ENCODE peak calls at places on chromosomes 4 and X, in seven cellular contexts. One of them, this sample, is unnamed. For H3K27me3 and H3K4me1, the result is how much of the 10 kb centered on the place peaks cover.

GRCh38 chr4:73985528-73985852 is 2.5 kb downstream of the PPBP start:
- DNase-seq in uterus: no peak
- DNase-seq in mammary epithelial cell: no peak
- DNase-seq in IMR-90: no peak
- DNase-seq in testis: no peak
- DNase-seq in DND-41: no peak
- DNase-seq in suprapubic skin: no peak
- DNase-seq in this sample: no peak

GRCh38 chr4:40630335-40631021 is 814 bp upstream of the RBM47 start:
- DNase-seq in IMR-90: no peak
- DNase-seq in DND-41: no peak
- DNase-seq in uterus: peak
- DNase-seq in suprapubic skin: peak
- DNase-seq in testis: peak
- DNase-seq in mammary epithelial cell: no peak
- DNase-seq in this sample: no peak

GRCh38 chr4:89653012-89653411 is 183.9 kb downstream of the SNCA start:
- DNase-seq in DND-41: no peak
- DNase-seq in mammary epithelial cell: no peak
- DNase-seq in IMR-90: no peak
- DNase-seq in suprapubic skin: no peak
- DNase-seq in testis: no peak
- DNase-seq in uterus: no peak
- DNase-seq in this sample: no peak

GRCh38 chr4:85318415-85318814 is 156.5 kb upstream of the ARHGAP24 start:
- DNase-seq in DND-41: no peak
- DNase-seq in suprapubic skin: no peak
- DNase-seq in IMR-90: no peak
- DNase-seq in testis: no peak
- DNase-seq in mammary epithelial cell: peak
- DNase-seq in uterus: no peak
- DNase-seq in this sample: no peak

GRCh38 chr4:15855804-15856475 is 77.8 kb downstream of the CD38 start:
- DNase-seq in DND-41: no peak
- DNase-seq in IMR-90: no peak
- DNase-seq in suprapubic skin: no peak
- DNase-seq in testis: peak
- DNase-seq in mammary epithelial cell: no peak
- DNase-seq in uterus: peak
- DNase-seq in this sample: no peak

GRCh38 chrX:131739823-131740222 is 195.9 kb downstream of the OR13H1 start:
- DNase-seq in mammary epithelial cell: peak
- DNase-seq in suprapubic skin: no peak
- DNase-seq in uterus: no peak
- DNase-seq in DND-41: no peak
- DNase-seq in testis: no peak
- DNase-seq in IMR-90: no peak
- DNase-seq in this sample: no peak

GRCh38 chr4:136471051-136471450 is 1061.2 kb downstream of the PCDH18 start:
- DNase-seq in DND-41: no peak
- DNase-seq in mammary epithelial cell: no peak
- DNase-seq in suprapubic skin: no peak
- DNase-seq in testis: no peak
- DNase-seq in uterus: no peak
- DNase-seq in IMR-90: no peak
- DNase-seq in this sample: no peak

GRCh38 chr4:107824367-107825071 is at the start of gene SGMS2:
- DNase-seq in testis: peak
- DNase-seq in mammary epithelial cell: peak
- DNase-seq in IMR-90: peak
- DNase-seq in suprapubic skin: peak
- DNase-seq in DND-41: no peak
- DNase-seq in uterus: peak
- DNase-seq in this sample: no peak

GRCh38 chr4:113683143-113683542 is 78.4 kb downstream of the CAMK2D start:
- DNase-seq in IMR-90: no peak
- DNase-seq in DND-41: peak
- DNase-seq in testis: no peak
- DNase-seq in mammary epithelial cell: peak
- DNase-seq in uterus: no peak
- DNase-seq in suprapubic skin: no peak
- DNase-seq in this sample: peak

GRCh38 chrX:39808471-39808917 is 289.3 kb downstream of the BCOR start:
- DNase-seq in uterus: no peak
- DNase-seq in mammary epithelial cell: peak
- DNase-seq in IMR-90: peak
- DNase-seq in DND-41: no peak
- DNase-seq in testis: no peak
- DNase-seq in suprapubic skin: no peak
- DNase-seq in this sample: no peak

GRCh38 chr4:3673716-3674478 is 92.3 kb upstream of the ADRA2C start:
- DNase-seq in IMR-90: no peak
- DNase-seq in testis: peak
- DNase-seq in suprapubic skin: peak
- DNase-seq in mammary epithelial cell: no peak
- DNase-seq in DND-41: no peak
- DNase-seq in uterus: peak
- DNase-seq in this sample: no peak

GRCh38 chr4:5722328-5722727 is 11.3 kb downstream of the EVC start:
- DNase-seq in uterus: no peak
- DNase-seq in testis: no peak
- DNase-seq in DND-41: no peak
- DNase-seq in suprapubic skin: no peak
- DNase-seq in mammary epithelial cell: no peak
- DNase-seq in IMR-90: peak
- DNase-seq in this sample: no peak

GRCh38 chrX:40207626-40208025 is 109.9 kb upstream of the BCOR start:
- DNase-seq in suprapubic skin: no peak
- DNase-seq in mammary epithelial cell: peak
- DNase-seq in DND-41: no peak
- DNase-seq in uterus: no peak
- DNase-seq in testis: no peak
- DNase-seq in IMR-90: peak
- DNase-seq in this sample: no peak

GRCh38 chrX:107871136-107871535 is 45.5 kb downstream of the MID2 start:
- DNase-seq in testis: no peak
- DNase-seq in suprapubic skin: no peak
- DNase-seq in mammary epithelial cell: no peak
- DNase-seq in uterus: no peak
- DNase-seq in IMR-90: no peak
- DNase-seq in DND-41: no peak
- DNase-seq in this sample: no peak

GRCh38 chr4:108397850-108398249 is 222.5 kb upstream of the RPL34 start:
- DNase-seq in IMR-90: no peak
- DNase-seq in DND-41: no peak
- DNase-seq in mammary epithelial cell: no peak
- DNase-seq in testis: no peak
- DNase-seq in uterus: no peak
- DNase-seq in suprapubic skin: no peak
- DNase-seq in this sample: no peak

GRCh38 chrX:8755116-8755515 is 23.2 kb upstream of the ANOS1 start:
- DNase-seq in IMR-90: no peak
- DNase-seq in uterus: no peak
- DNase-seq in testis: no peak
- DNase-seq in mammary epithelial cell: no peak
- DNase-seq in suprapubic skin: no peak
- DNase-seq in DND-41: no peak
- DNase-seq in this sample: no peak

GRCh38 chr4:180852743-180853142 is 1390.5 kb upstream of the TENM3 start:
- DNase-seq in uterus: no peak
- DNase-seq in mammary epithelial cell: no peak
- DNase-seq in suprapubic skin: no peak
- DNase-seq in testis: no peak
- DNase-seq in IMR-90: no peak
- DNase-seq in DND-41: no peak
- DNase-seq in this sample: no peak

GRCh38 chr4:48116582-48116981 is 17.5 kb downstream of the TXK start:
- DNase-seq in uterus: no peak
- DNase-seq in mammary epithelial cell: no peak
- DNase-seq in suprapubic skin: no peak
- DNase-seq in DND-41: no peak
- DNase-seq in testis: no peak
- DNase-seq in IMR-90: no peak
- DNase-seq in this sample: no peak

GRCh38 chr4:129377131-129377845 is 281.3 kb downstream of the C4orf33 start:
- DNase-seq in suprapubic skin: no peak
- DNase-seq in uterus: no peak
- DNase-seq in testis: no peak
- DNase-seq in DND-41: no peak
- DNase-seq in IMR-90: no peak
- DNase-seq in mammary epithelial cell: peak
- DNase-seq in this sample: no peak

GRCh38 chr4:125115476-125115875 is 199.3 kb upstream of the FAT4 start:
- DNase-seq in suprapubic skin: no peak
- DNase-seq in uterus: no peak
- DNase-seq in mammary epithelial cell: no peak
- DNase-seq in IMR-90: peak
- DNase-seq in DND-41: no peak
- DNase-seq in testis: no peak
- DNase-seq in this sample: no peak

GRCh38 chr4:4860381-4860802 is 927 bp downstream of the MSX1 start:
- DNase-seq in testis: no peak
- DNase-seq in IMR-90: peak
- DNase-seq in mammary epithelial cell: no peak
- DNase-seq in DND-41: no peak
- DNase-seq in uterus: no peak
- DNase-seq in suprapubic skin: no peak
- DNase-seq in this sample: no peak

GRCh38 chr4:1348014-1348513 is 1.1 kb downstream of the UVSSA start:
- DNase-seq in mammary epithelial cell: no peak
- DNase-seq in testis: no peak
- DNase-seq in suprapubic skin: no peak
- DNase-seq in DND-41: no peak
- DNase-seq in uterus: no peak
- DNase-seq in IMR-90: no peak
- DNase-seq in this sample: no peak

GRCh38 chr4:148215202-148215601 is 227.0 kb downstream of the NR3C2 start:
- DNase-seq in IMR-90: no peak
- DNase-seq in suprapubic skin: no peak
- DNase-seq in DND-41: no peak
- DNase-seq in mammary epithelial cell: no peak
- DNase-seq in uterus: no peak
- DNase-seq in testis: no peak
- DNase-seq in this sample: no peak

GRCh38 chr4:6294705-6295421 is 25.2 kb downstream of the WFS1 start:
- DNase-seq in suprapubic skin: no peak
- DNase-seq in mammary epithelial cell: no peak
- DNase-seq in testis: no peak
- DNase-seq in IMR-90: no peak
- DNase-seq in uterus: no peak
- DNase-seq in DND-41: no peak
- DNase-seq in this sample: no peak

GRCh38 chr4:159516556-159516955 is 413.7 kb downstream of the RAPGEF2 start:
- DNase-seq in testis: no peak
- DNase-seq in IMR-90: peak
- DNase-seq in mammary epithelial cell: peak
- DNase-seq in uterus: no peak
- DNase-seq in suprapubic skin: no peak
- DNase-seq in DND-41: no peak
- DNase-seq in this sample: no peak

GRCh38 chr4:37908488-37909343 is 17.8 kb downstream of the TBC1D1 start:
- DNase-seq in suprapubic skin: no peak
- DNase-seq in uterus: peak
- DNase-seq in mammary epithelial cell: peak
- DNase-seq in IMR-90: peak
- DNase-seq in testis: no peak
- DNase-seq in DND-41: no peak
- DNase-seq in this sample: no peak

GRCh38 chr4:83724488-83725060 is 188.7 kb downstream of the GPAT3 start:
- DNase-seq in suprapubic skin: no peak
- DNase-seq in IMR-90: no peak
- DNase-seq in uterus: no peak
- DNase-seq in DND-41: no peak
- DNase-seq in testis: no peak
- DNase-seq in mammary epithelial cell: no peak
- DNase-seq in this sample: no peak

GRCh38 chr4:83722730-83723269 is 186.9 kb downstream of the GPAT3 start:
- DNase-seq in IMR-90: no peak
- DNase-seq in testis: no peak
- DNase-seq in uterus: no peak
- DNase-seq in DND-41: no peak
- DNase-seq in mammary epithelial cell: no peak
- DNase-seq in suprapubic skin: no peak
- DNase-seq in this sample: no peak

GRCh38 chr4:83725076-83726074 is 189.5 kb downstream of the GPAT3 start:
- DNase-seq in testis: no peak
- DNase-seq in DND-41: no peak
- DNase-seq in uterus: no peak
- DNase-seq in mammary epithelial cell: no peak
- DNase-seq in IMR-90: no peak
- DNase-seq in suprapubic skin: no peak
- DNase-seq in this sample: no peak

GRCh38 chr4:83728191-83728590 is 192.3 kb downstream of the GPAT3 start:
- DNase-seq in uterus: no peak
- DNase-seq in IMR-90: no peak
- DNase-seq in mammary epithelial cell: no peak
- DNase-seq in testis: no peak
- DNase-seq in suprapubic skin: no peak
- DNase-seq in DND-41: no peak
- DNase-seq in this sample: no peak

GRCh38 chr4:83723609-83724008 is 187.7 kb downstream of the GPAT3 start:
- DNase-seq in IMR-90: no peak
- DNase-seq in mammary epithelial cell: no peak
- DNase-seq in suprapubic skin: no peak
- DNase-seq in uterus: no peak
- DNase-seq in DND-41: no peak
- DNase-seq in testis: no peak
- DNase-seq in this sample: no peak
- H3K27me3 ChIP-seq in IMR-90: under half
- H3K27me3 ChIP-seq in mammary epithelial cell: under half
- H3K27me3 ChIP-seq in suprapubic skin: under half
- H3K27me3 ChIP-seq in uterus: under half
- H3K27me3 ChIP-seq in DND-41: under half
- H3K27me3 ChIP-seq in testis: under half
- H3K27me3 ChIP-seq in this sample: under half

GRCh38 chr4:70992354-70992753 is 1.1 kb upstream of the DCK start:
- DNase-seq in DND-41: no peak
- DNase-seq in testis: no peak
- DNase-seq in suprapubic skin: no peak
- DNase-seq in uterus: no peak
- DNase-seq in mammary epithelial cell: peak
- DNase-seq in IMR-90: no peak
- DNase-seq in this sample: no peak
- H3K4me3 ChIP-seq in DND-41: no peak
- H3K4me3 ChIP-seq in testis: no peak
- H3K4me3 ChIP-seq in suprapubic skin: peak
- H3K4me3 ChIP-seq in uterus: peak
- H3K4me3 ChIP-seq in mammary epithelial cell: peak
- H3K4me3 ChIP-seq in IMR-90: no peak
- H3K4me3 ChIP-seq in this sample: peak

GRCh38 chr4:25857851-25858400 is 4.9 kb downstream of the SEL1L3 start:
- DNase-seq in uterus: no peak
- DNase-seq in IMR-90: no peak
- DNase-seq in mammary epithelial cell: no peak
- DNase-seq in testis: no peak
- DNase-seq in suprapubic skin: no peak
- DNase-seq in DND-41: no peak
- DNase-seq in this sample: no peak
- H3K4me1 ChIP-seq in uterus: under half
- H3K4me1 ChIP-seq in IMR-90: under half
- H3K4me1 ChIP-seq in mammary epithelial cell: under half
- H3K4me1 ChIP-seq in testis: under half
- H3K4me1 ChIP-seq in suprapubic skin: under half
- H3K4me1 ChIP-seq in DND-41: under half
- H3K4me1 ChIP-seq in this sample: half or more

GRCh38 chrX:115560978-115561604 is at the start of gene PLS3:
- DNase-seq in testis: peak
- DNase-seq in uterus: peak
- DNase-seq in DND-41: no peak
- DNase-seq in suprapubic skin: peak
- DNase-seq in mammary epithelial cell: peak
- DNase-seq in IMR-90: peak
- DNase-seq in this sample: no peak
- H3K27me3 ChIP-seq in testis: under half
- H3K27me3 ChIP-seq in uterus: under half
- H3K27me3 ChIP-seq in DND-41: under half
- H3K27me3 ChIP-seq in suprapubic skin: under half
- H3K27me3 ChIP-seq in mammary epithelial cell: under half
- H3K27me3 ChIP-seq in IMR-90: under half
- H3K27me3 ChIP-seq in this sample: under half